ENCODE peak calls at places on chromosome 6, in ten cellular contexts. V is endothelial cell of umbilical vein; F is EL; P is KG1; L is sciatic nerve; G is activated CD4-positive, alpha-beta T cell treated with anti-CD3 and anti-CD28 coated beads, Interleukin-2, amount 10 ng/mL, durations not matched to agents 7 days and 5 days; E is HTR-8/SVneo; Q is breast epithelium; B is HCEC 1CT; U is amygdala. D is an unnamed sample.

GRCh38 chr6:148839044-148839443 is 92.2 kb downstream of the UST start:
- DNase-seq in V (no peak), P (no peak), E (no peak), G (no peak), L (no peak), F (no peak), U (no peak), B (no peak), Q (no peak), D (no peak)

GRCh38 chr6:151847064-151847463 is 39.6 kb downstream of the ESR1 start:
- DNase-seq in Q (no peak), U (no peak), E (peak), B (peak), G (peak), F (peak), L (no peak), V (peak), P (peak), D (no peak)

GRCh38 chr6:11848252-11848651 is 69.6 kb upstream of the ADTRP start:
- DNase-seq in G (no peak), L (no peak), P (no peak), F (no peak), U (no peak), B (no peak), V (no peak), E (no peak), Q (no peak), D (no peak)

GRCh38 chr6:96466149-96466863 is 55.3 kb upstream of the UFL1 start:
- DNase-seq in B (no peak), P (no peak), L (no peak), F (no peak), E (no peak), V (no peak), U (no peak), Q (no peak), G (no peak), D (no peak)

GRCh38 chr6:84271086-84271716 is 43.8 kb upstream of the CEP162 start:
- DNase-seq in G (no peak), B (no peak), V (no peak), E (no peak), Q (no peak), F (no peak), L (no peak), U (no peak), P (no peak), D (no peak)

GRCh38 chr6:160215232-160215631 is 43.4 kb downstream of the SLC22A2 start:
- DNase-seq in F (peak), U (no peak), V (no peak), L (no peak), E (no peak), Q (no peak), P (no peak), B (no peak), G (no peak), D (no peak)

GRCh38 chr6:53691667-53692133 is 26.1 kb upstream of the KLHL31 start:
- DNase-seq in G (no peak), V (no peak), F (no peak), L (no peak), B (no peak), Q (no peak), E (no peak), P (no peak), U (no peak), D (no peak)

GRCh38 chr6:52909131-52909530 is 367 bp downstream of the GSTA3 start:
- DNase-seq in F (no peak), U (no peak), B (peak), Q (no peak), P (no peak), V (no peak), L (no peak), G (no peak), E (no peak), D (no peak)

GRCh38 chr6:36443498-36443844 is 671 bp downstream of the KCTD20 start:
- DNase-seq in B (no peak), F (peak), U (no peak), V (no peak), G (no peak), L (no peak), Q (no peak), P (no peak), E (no peak), D (no peak)

GRCh38 chr6:45647341-45648138 is 269.8 kb upstream of the SUPT3H start:
- DNase-seq in E (no peak), L (no peak), U (no peak), B (peak), P (peak), F (peak), G (no peak), V (peak), Q (no peak), D (peak)

GRCh38 chr6:422423-423061 is 31.0 kb downstream of the IRF4 start:
- DNase-seq in B (peak), U (no peak), Q (no peak), P (no peak), V (no peak), F (peak), G (peak), L (no peak), E (peak), D (peak)

GRCh38 chr6:144033816-144034540 is 25.9 kb upstream of the PLAGL1 start:
- DNase-seq in P (no peak), Q (no peak), F (peak), B (peak), E (peak), G (no peak), L (no peak), V (no peak), U (no peak), D (no peak)

GRCh38 chr6:150537893-150538292 is 61.8 kb upstream of the PLEKHG1 start:
- DNase-seq in F (no peak), V (no peak), G (no peak), L (no peak), E (no peak), U (no peak), Q (peak), P (no peak), B (no peak), D (no peak)

GRCh38 chr6:165863801-165864200 is 200.8 kb upstream of the PDE10A start:
- DNase-seq in U (no peak), B (no peak), G (no peak), P (no peak), V (no peak), Q (no peak), L (no peak), F (no peak), E (no peak), D (no peak)

GRCh38 chr6:46473866-46474265 is 17.4 kb downstream of the RCAN2 start:
- DNase-seq in U (no peak), P (no peak), F (peak), L (no peak), V (no peak), Q (no peak), B (peak), G (no peak), E (no peak), D (no peak)

GRCh38 chr6:144955392-144955791 is 670.3 kb downstream of the UTRN start:
- DNase-seq in V (no peak), F (peak), L (no peak), P (no peak), U (no peak), E (no peak), Q (no peak), B (no peak), G (no peak), D (no peak)

GRCh38 chr6:52558266-52559000 is 18.4 kb downstream of the TRAM2 start:
- DNase-seq in L (no peak), Q (no peak), V (no peak), E (no peak), F (no peak), B (peak), P (no peak), G (no peak), U (no peak), D (no peak)

GRCh38 chr6:8589941-8590676 is 154.8 kb upstream of the SLC35B3 start:
- DNase-seq in F (peak), Q (no peak), G (no peak), B (no peak), V (no peak), L (no peak), P (no peak), U (no peak), E (no peak), D (peak)